ENCODE peak calls at places on chromosomes 5 and 9, in four cellular contexts. One of them, this sample, is unnamed.

GRCh38 chr5:171462136-171462927 is 42.9 kb downstream of the FGF18 start:
- DNase-seq in H1: peak; percentile 23
- DNase-seq in HepG2: no peak
- DNase-seq in GM12878: no peak
- DNase-seq in this sample: no peak

GRCh38 chr5:144332265-144332664 is 161.6 kb downstream of the KCTD16 start:
- DNase-seq in H1: no peak
- DNase-seq in HepG2: no peak
- DNase-seq in GM12878: no peak
- DNase-seq in this sample: peak; percentile 9

GRCh38 chr5:35939639-35940038 is 1.2 kb upstream of the CAPSL start:
- DNase-seq in H1: no peak
- DNase-seq in HepG2: no peak
- DNase-seq in GM12878: no peak
- DNase-seq in this sample: no peak

GRCh38 chr5:317086-317811 is 4.3 kb upstream of the AHRR start:
- DNase-seq in H1: peak; percentile 50
- DNase-seq in HepG2: peak; percentile 53
- DNase-seq in GM12878: no peak
- DNase-seq in this sample: no peak

GRCh38 chr9:70574222-70574837 is 159.9 kb upstream of the KLF9 start:
- DNase-seq in H1: no peak
- DNase-seq in HepG2: no peak
- DNase-seq in GM12878: no peak
- DNase-seq in this sample: no peak

GRCh38 chr5:116058346-116058936 is 26.2 kb downstream of the ARL14EPL start:
- DNase-seq in H1: no peak
- DNase-seq in HepG2: no peak
- DNase-seq in GM12878: no peak
- DNase-seq in this sample: no peak

GRCh38 chr5:158142182-158142581 is 283.2 kb upstream of the CLINT1 start:
- DNase-seq in H1: no peak
- DNase-seq in HepG2: no peak
- DNase-seq in GM12878: no peak
- DNase-seq in this sample: no peak

GRCh38 chr5:145750194-145750593 is 84.9 kb downstream of the PRELID2 start:
- DNase-seq in H1: no peak
- DNase-seq in HepG2: no peak
- DNase-seq in GM12878: no peak
- DNase-seq in this sample: no peak

GRCh38 chr9:20782289-20782688 is 98.2 kb downstream of the FOCAD start:
- DNase-seq in H1: no peak
- DNase-seq in HepG2: no peak
- DNase-seq in GM12878: no peak
- DNase-seq in this sample: no peak

GRCh38 chr5:62790348-62790747 is 211.7 kb downstream of the LRRC70 start:
- DNase-seq in H1: no peak
- DNase-seq in HepG2: peak; percentile 33
- DNase-seq in GM12878: no peak
- DNase-seq in this sample: no peak

GRCh38 chr5:134020188-134020587 is 15.4 kb upstream of the VDAC1 start:
- DNase-seq in H1: no peak
- DNase-seq in HepG2: peak; percentile 56
- DNase-seq in GM12878: no peak
- DNase-seq in this sample: no peak

GRCh38 chr9:97545507-97545906 is 44.0 kb downstream of the TMOD1 start:
- DNase-seq in H1: no peak
- DNase-seq in HepG2: no peak
- DNase-seq in GM12878: no peak
- DNase-seq in this sample: no peak

GRCh38 chr9:33472171-33472920 is 1.4 kb downstream of the NOL6 start:
- DNase-seq in H1: no peak
- DNase-seq in HepG2: no peak
- DNase-seq in GM12878: no peak
- DNase-seq in this sample: no peak

GRCh38 chr5:150263801-150264621 is 25.6 kb downstream of the CAMK2A start:
- DNase-seq in H1: no peak
- DNase-seq in HepG2: no peak
- DNase-seq in GM12878: no peak
- DNase-seq in this sample: no peak
- TF ChIP-seq ZNF274 in H1: no peak
- TF ChIP-seq ZNF274 in HepG2: no peak
- TF ChIP-seq ZNF274 in GM12878: no peak
- TF ChIP-seq ZNF274 in this sample: no peak

GRCh38 chr9:106701611-106702010 is 161.4 kb upstream of the ZNF462 start:
- DNase-seq in H1: no peak
- DNase-seq in HepG2: no peak
- DNase-seq in GM12878: no peak
- DNase-seq in this sample: no peak

GRCh38 chr9:106696804-106697203 is 166.2 kb upstream of the ZNF462 start:
- DNase-seq in H1: no peak
- DNase-seq in HepG2: no peak
- DNase-seq in GM12878: no peak
- DNase-seq in this sample: no peak

GRCh38 chr9:106697390-106697789 is 165.6 kb upstream of the ZNF462 start:
- DNase-seq in H1: no peak
- DNase-seq in HepG2: no peak
- DNase-seq in GM12878: no peak
- DNase-seq in this sample: no peak

GRCh38 chr9:106700676-106701075 is 162.3 kb upstream of the ZNF462 start:
- DNase-seq in H1: no peak
- DNase-seq in HepG2: no peak
- DNase-seq in GM12878: no peak
- DNase-seq in this sample: no peak

DNA sequence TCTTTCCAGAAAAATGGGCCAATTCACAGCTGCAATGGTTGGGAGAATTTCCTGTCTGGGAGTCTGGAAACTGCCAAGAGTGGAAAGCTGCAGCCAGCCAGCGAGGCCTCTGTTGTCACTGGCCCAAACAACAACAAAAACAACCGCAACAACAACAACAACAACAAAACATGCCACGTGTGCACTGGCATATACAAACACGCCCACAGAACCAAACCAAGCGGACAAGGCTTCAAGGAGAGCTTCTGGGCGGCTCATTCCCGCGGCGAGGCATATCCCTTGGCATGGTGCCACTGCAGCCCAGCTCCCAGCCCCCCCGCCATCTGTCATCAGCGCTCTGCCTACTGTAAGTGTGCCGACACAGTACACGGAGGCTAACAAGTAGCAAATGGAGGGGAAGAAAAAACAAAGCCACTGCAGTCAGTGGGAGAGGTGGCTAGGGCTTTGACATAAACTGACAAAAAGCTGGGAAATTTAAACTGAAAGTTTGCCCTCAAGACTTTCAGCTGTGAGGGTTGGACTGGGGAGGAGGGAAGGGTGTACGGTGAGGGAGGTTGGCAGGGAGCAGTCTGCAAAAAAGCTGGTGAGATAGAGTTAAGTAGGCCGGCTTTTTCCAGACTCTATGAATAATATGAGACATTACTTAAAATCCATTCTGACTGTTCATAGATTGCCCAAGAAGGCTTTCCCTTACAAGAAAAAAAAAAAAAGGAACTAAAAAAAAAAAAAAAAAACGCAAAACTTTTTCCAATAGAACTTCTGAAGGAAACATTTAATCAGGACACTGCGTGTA is 165.0 kb upstream of the ZNF462 start:
- DNase-seq in H1: no peak
- DNase-seq in HepG2: no peak
- DNase-seq in GM12878: no peak
- DNase-seq in this sample: no peak
- TF ChIP-seq SUZ12 in H1: no peak
- TF ChIP-seq SUZ12 in HepG2: no peak
- TF ChIP-seq SUZ12 in GM12878: no peak
- TF ChIP-seq SUZ12 in this sample: no peak

DNA sequence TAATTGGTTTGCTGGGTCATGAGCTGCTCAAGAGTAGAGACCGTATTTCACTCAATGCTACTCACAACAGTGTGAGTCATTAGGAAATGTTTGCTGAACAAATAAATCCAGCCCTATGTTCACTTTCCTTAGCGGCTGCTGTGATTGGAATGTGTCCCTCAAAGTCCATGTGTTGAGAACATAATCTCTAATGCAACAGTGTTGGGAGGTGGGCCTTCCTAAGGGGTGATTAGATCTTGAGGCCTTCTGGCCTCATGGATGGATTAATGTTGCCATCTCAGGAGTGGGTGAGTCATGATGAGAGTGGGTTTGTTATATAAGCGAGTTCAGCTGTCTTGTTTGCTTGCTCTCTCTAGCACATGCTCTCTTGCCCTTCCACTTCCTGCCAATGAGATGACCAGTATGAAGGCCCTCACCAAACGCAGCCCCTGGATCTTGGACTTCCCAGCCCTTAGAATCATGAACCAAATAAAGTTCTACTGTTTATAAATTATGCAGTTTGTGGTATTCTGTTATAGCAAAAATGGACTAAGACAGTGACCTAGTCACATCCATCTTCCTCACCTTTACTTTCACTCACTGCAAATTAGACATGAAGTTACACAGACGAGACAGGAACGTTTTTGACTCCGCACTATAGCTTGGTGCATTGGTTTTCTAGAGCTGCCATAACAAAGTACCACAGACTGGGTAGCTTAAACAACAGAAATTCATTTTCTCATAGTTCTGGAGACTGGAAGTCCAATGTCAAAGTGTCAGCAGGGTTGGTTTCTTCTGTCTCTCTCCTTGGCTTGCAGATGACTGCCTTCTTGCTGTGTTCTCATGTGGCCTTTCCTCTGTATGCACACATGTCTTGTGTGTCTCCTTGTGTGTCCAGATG is 50.9 kb upstream of the FAM169A start:
- DNase-seq in H1: no peak
- DNase-seq in HepG2: peak; percentile 99
- DNase-seq in GM12878: no peak
- DNase-seq in this sample: no peak
- TF ChIP-seq ZNF274 in H1: no peak
- TF ChIP-seq ZNF274 in HepG2: no peak
- TF ChIP-seq ZNF274 in GM12878: no peak
- TF ChIP-seq ZNF274 in this sample: no peak

GRCh38 chr5:132949151-132949550 is 14.3 kb downstream of the AFF4 start:
- DNase-seq in H1: no peak
- DNase-seq in HepG2: no peak
- DNase-seq in GM12878: no peak
- DNase-seq in this sample: no peak
- TF ChIP-seq SUZ12 in H1: no peak
- TF ChIP-seq SUZ12 in HepG2: no peak
- TF ChIP-seq SUZ12 in GM12878: no peak
- TF ChIP-seq SUZ12 in this sample: no peak

GRCh38 chr9:99400184-99400731 is 178.2 kb downstream of the SEC61B start:
- DNase-seq in H1: no peak
- DNase-seq in HepG2: no peak
- DNase-seq in GM12878: no peak
- DNase-seq in this sample: no peak
- TF ChIP-seq ZNF274 in H1: no peak
- TF ChIP-seq ZNF274 in HepG2: no peak
- TF ChIP-seq ZNF274 in GM12878: no peak
- TF ChIP-seq ZNF274 in this sample: no peak

DNA sequence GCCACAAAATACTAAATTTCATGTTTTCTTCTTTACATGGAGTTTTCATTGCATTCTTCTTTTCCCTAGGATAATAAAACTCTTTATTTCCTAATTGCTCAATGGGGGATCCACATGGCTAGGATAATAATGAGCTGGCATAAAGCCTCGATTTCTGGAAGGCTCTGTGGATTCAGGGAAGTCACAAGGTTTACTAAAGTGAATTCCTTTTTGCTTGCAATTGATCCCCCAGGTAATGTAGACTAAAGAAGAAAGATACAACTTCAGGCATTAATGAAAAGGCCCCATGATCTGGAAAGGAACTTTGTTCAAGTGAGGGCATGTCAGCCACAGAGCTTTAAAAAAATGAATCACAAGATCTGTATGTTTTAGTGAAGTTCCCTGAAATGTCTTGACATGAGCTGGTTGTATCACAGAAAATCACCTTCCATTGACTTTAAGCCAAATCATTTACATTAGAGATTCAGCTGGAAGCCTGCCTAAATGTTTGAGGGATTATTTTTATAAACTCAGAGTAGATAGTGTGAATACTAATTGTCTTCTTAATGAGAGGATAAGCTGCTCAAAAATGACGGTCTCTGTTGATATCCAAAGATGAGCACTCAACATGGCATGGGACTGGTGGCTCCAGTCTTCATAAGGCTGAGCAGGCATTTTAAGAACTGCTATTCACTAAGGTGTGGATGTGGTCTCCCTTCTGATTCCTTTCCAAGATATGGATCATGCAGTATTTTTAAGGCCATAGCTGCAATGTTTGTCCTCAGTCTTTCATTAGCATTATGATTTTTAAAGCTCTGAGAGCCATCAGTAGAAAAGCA is 377.3 kb upstream of the RIOK2 start:
- DNase-seq in H1: no peak
- DNase-seq in HepG2: no peak
- DNase-seq in GM12878: no peak
- DNase-seq in this sample: no peak
- TF ChIP-seq SUZ12 in H1: no peak
- TF ChIP-seq SUZ12 in HepG2: no peak
- TF ChIP-seq SUZ12 in GM12878: no peak
- TF ChIP-seq SUZ12 in this sample: no peak

GRCh38 chr5:178165585-178165984 is 11.9 kb upstream of the NHP2 start:
- DNase-seq in H1: no peak
- DNase-seq in HepG2: no peak
- DNase-seq in GM12878: no peak
- DNase-seq in this sample: no peak

GRCh38 chr5:178160176-178160575 is 6.5 kb upstream of the NHP2 start:
- DNase-seq in H1: no peak
- DNase-seq in HepG2: no peak
- DNase-seq in GM12878: no peak
- DNase-seq in this sample: no peak

GRCh38 chr5:178162481-178162880 is 8.8 kb upstream of the NHP2 start:
- DNase-seq in H1: no peak
- DNase-seq in HepG2: no peak
- DNase-seq in GM12878: no peak
- DNase-seq in this sample: no peak

DNA sequence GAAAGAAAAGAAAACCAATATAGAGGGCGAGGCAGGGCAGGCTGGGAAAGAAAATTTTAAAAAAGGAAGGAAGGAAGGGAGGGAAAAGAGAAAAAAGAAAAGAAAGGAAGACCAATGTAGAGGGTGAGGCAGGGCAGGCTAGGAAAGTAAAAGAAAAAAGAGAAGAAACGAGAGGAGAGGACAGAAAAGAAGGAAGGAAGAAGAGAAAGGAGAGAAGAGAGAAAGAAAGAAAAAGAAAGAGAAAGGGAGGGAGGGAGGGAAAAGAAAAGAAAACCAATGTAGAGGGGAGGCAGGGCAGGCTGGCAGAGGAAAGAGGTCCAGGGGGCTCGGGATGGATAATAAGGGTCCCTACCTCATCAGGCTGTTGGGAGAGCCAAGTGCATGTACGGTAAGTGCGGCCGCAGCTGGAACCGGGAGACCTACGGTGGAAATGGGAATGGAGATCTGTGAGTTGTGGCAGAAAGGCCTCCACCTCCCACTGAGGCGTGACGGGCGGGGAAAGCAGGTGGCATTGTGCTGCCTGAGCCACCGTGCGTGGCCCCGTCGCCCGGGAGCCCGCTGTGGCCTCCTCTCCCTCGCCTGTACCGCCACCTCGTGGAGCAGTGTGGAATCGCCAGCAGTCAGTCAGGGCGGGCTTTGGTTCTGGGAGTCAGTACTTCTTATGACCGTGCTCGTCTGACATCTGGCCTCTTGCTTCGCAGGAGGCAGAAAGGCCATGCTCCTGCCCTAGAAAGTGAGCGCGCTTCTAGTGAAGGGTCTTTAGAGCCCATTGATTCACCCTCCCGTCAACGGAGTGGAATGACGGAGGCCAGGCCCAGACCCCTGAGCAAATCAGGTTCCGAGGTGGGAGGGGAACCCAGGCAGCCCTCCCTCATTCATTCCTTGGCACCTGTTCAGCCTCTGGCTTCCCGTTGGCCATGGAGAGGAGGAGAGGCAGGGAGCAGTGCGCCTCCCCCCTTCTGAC is 10.4 kb upstream of the NHP2 start:
- DNase-seq in H1: no peak
- DNase-seq in HepG2: peak; percentile 58
- DNase-seq in GM12878: peak; percentile 34
- DNase-seq in this sample: peak; percentile 38
- TF ChIP-seq ZNF274 in H1: no peak
- TF ChIP-seq ZNF274 in HepG2: no peak
- TF ChIP-seq ZNF274 in GM12878: no peak
- TF ChIP-seq ZNF274 in this sample: no peak